ENCODE peak calls at places on chromosomes 12 and 14, in six cellular contexts. Q, S, F, K, M and R are unnamed samples.

GRCh38 chr12:47184229-47184628 is 104.5 kb upstream of the AMIGO2 start:
- DNase-seq in Q (no peak), F (no peak), K (no peak), S (no peak), M (no peak), R (no peak)

GRCh38 chr12:109738209-109738608 is 24.6 kb downstream of the FAM222A start:
- DNase-seq in M (peak; percentile 17), Q (no peak), S (peak; percentile 30), K (no peak), F (no peak), R (peak; percentile 3)

GRCh38 chr12:56931474-56931978 is 2.7 kb downstream of the SDR9C7 start:
- DNase-seq in S (no peak), M (no peak), K (peak; percentile 38), F (peak; percentile 9), Q (no peak), R (no peak)

GRCh38 chr12:25200703-25201102 is 5.7 kb downstream of the ETFRF1 start:
- DNase-seq in F (no peak), K (peak; percentile 38), S (no peak), Q (no peak), M (no peak), R (no peak)

GRCh38 chr12:104656921-104657320 is 200.2 kb downstream of the CHST11 start:
- DNase-seq in F (no peak), S (no peak), Q (no peak), M (no peak), K (no peak), R (no peak)

GRCh38 chr12:92597997-92598396 is 104.8 kb upstream of the PLEKHG7 start:
- DNase-seq in F (no peak), K (no peak), M (no peak), S (no peak), Q (no peak), R (no peak)

GRCh38 chr12:18160901-18161300 is 70.9 kb upstream of the RERGL start:
- DNase-seq in S (no peak), K (no peak), Q (no peak), F (no peak), M (no peak), R (no peak)

GRCh38 chr12:29516431-29516875 is 19.0 kb upstream of the OVCH1 start:
- DNase-seq in K (no peak), F (no peak), S (no peak), M (no peak), Q (no peak), R (no peak)

GRCh38 chr12:120654656-120655055 is 14.2 kb downstream of the CABP1 start:
- DNase-seq in F (no peak), S (no peak), M (peak; percentile 83), K (no peak), Q (no peak), R (no peak)

GRCh38 chr12:27844427-27845090 is 64.5 kb upstream of the MANSC4 start:
- DNase-seq in Q (no peak), K (no peak), F (no peak), M (no peak), S (no peak), R (no peak)

GRCh38 chr14:91311284-91311662 is 66.8 kb upstream of the GPR68 start:
- DNase-seq in Q (no peak), F (no peak), M (no peak), S (no peak), K (no peak), R (no peak)

GRCh38 chr12:31431721-31432120 is 105.8 kb upstream of the SINHCAF start:
- DNase-seq in M (no peak), S (no peak), F (no peak), K (no peak), Q (no peak), R (no peak)

GRCh38 chr14:91985521-91986255 is 38.2 kb upstream of the FBLN5 start:
- DNase-seq in M (no peak), F (no peak), K (peak; percentile 39), S (no peak), Q (no peak), R (no peak)

GRCh38 chr12:46718495-46718894 is 107.3 kb downstream of the SLC38A4 start:
- DNase-seq in K (no peak), Q (no peak), M (no peak), F (no peak), S (no peak), R (no peak)

GRCh38 chr14:78202178-78202577 is 32.0 kb downstream of the NRXN3 start:
- DNase-seq in S (no peak), M (no peak), K (no peak), F (no peak), Q (no peak), R (no peak)

GRCh38 chr14:99432491-99432890 is 48.2 kb downstream of the SETD3 start:
- DNase-seq in K (no peak), S (no peak), M (no peak), Q (no peak), F (no peak), R (no peak)

GRCh38 chr12:124045671-124046070 is 72.7 kb downstream of the ZNF664 start:
- DNase-seq in Q (no peak), K (no peak), S (no peak), M (no peak), F (no peak), R (no peak)

GRCh38 chr14:101072945-101073597 is 169.5 kb upstream of the RTL1 start:
- DNase-seq in M (no peak), S (no peak), F (peak; percentile 81), K (peak; percentile 95), Q (no peak), R (no peak)

GRCh38 chr14:64265222-64265621 is 28.9 kb downstream of the ESR2 start:
- DNase-seq in S (no peak), K (no peak), F (no peak), M (no peak), Q (no peak), R (no peak)

GRCh38 chr14:72863216-72864006 is 30.5 kb downstream of the DPF3 start:
- DNase-seq in M (no peak), Q (no peak), K (no peak), F (no peak), S (no peak), R (no peak)

GRCh38 chr14:88535149-88535548 is 19.7 kb downstream of the PTPN21 start:
- DNase-seq in S (no peak), K (no peak), M (no peak), F (peak; percentile 31), Q (no peak), R (no peak)

GRCh38 chr14:101333335-101334280 is 227.7 kb upstream of the DIO3 start:
- DNase-seq in F (no peak), S (no peak), K (no peak), M (no peak), Q (no peak), R (no peak)

GRCh38 chr12:130280226-130280625 is 57.5 kb upstream of the PIWIL1 start:
- DNase-seq in S (no peak), M (no peak), K (peak; percentile 0), F (no peak), Q (no peak), R (no peak)

GRCh38 chr12:71426648-71427047 is 12.9 kb upstream of the LGR5 start:
- DNase-seq in Q (no peak), F (peak; percentile 20), M (no peak), S (no peak), K (no peak), R (no peak)

GRCh38 chr12:71157601-71158233 is at the start of gene TSPAN8:
- DNase-seq in S (no peak), Q (peak; percentile 30), K (no peak), F (peak; percentile 89), M (no peak), R (no peak)

GRCh38 chr12:110007874-110008273 is 8.6 kb downstream of the ANKRD13A start:
- DNase-seq in Q (no peak), F (no peak), M (no peak), S (no peak), K (no peak), R (no peak)

GRCh38 chr14:89391123-89391522 is 25.9 kb downstream of the FOXN3 start:
- DNase-seq in S (no peak), M (no peak), F (no peak), Q (peak; percentile 49), K (no peak), R (no peak)

GRCh38 chr12:88509851-88510250 is 70.4 kb downstream of the KITLG start:
- DNase-seq in F (no peak), M (no peak), S (no peak), Q (no peak), K (no peak), R (no peak)

GRCh38 chr14:51581017-51581881 is 70.5 kb upstream of the FRMD6 start:
- DNase-seq in M (no peak), S (no peak), F (no peak), Q (no peak), K (no peak), R (no peak)

GRCh38 chr14:52900731-52901130 is 50.1 kb downstream of the FERMT2 start:
- DNase-seq in M (no peak), F (no peak), K (no peak), Q (no peak), S (no peak), R (no peak)

GRCh38 chr12:59708484-59708883 is 112.7 kb downstream of the SLC16A7 start:
- DNase-seq in F (no peak), Q (no peak), S (no peak), K (no peak), M (no peak), R (no peak)

GRCh38 chr14:50383618-50384225 is 13.0 kb downstream of the CDKL1 start:
- DNase-seq in S (no peak), F (no peak), K (no peak), Q (no peak), M (no peak), R (no peak)

GRCh38 chr14:51328089-51328941 is 88.3 kb downstream of the TMX1 start:
- DNase-seq in Q (no peak), M (no peak), S (no peak), K (peak; percentile 44), F (no peak), R (no peak)

GRCh38 chr12:54431911-54432814 is 13.1 kb upstream of the ITGA5 start:
- DNase-seq in S (no peak), K (peak; percentile 98), M (peak; percentile 78), Q (no peak), F (no peak), R (no peak)

GRCh38 chr12:52865090-52865944 is 16.5 kb upstream of the KRT78 start:
- DNase-seq in K (peak; percentile 74), M (peak; percentile 77), Q (no peak), F (peak; percentile 89), S (no peak), R (no peak)

GRCh38 chr14:92482621-92483319 is 30.8 kb upstream of the RIN3 start:
- DNase-seq in K (no peak), M (no peak), F (no peak), Q (no peak), S (no peak), R (no peak)

GRCh38 chr12:42128888-42129287 is 15.8 kb downstream of the GXYLT1 start:
- DNase-seq in K (no peak), S (no peak), M (no peak), Q (no peak), F (no peak), R (no peak)

GRCh38 chr12:2598001-2598400 is 196.8 kb upstream of the FKBP4 start:
- DNase-seq in K (no peak), M (no peak), S (no peak), Q (no peak), F (no peak), R (no peak)